ENCODE peak calls at places on chromosomes 7 and 10, in four cellular contexts. R is stimulated activated CD8-positive, alpha-beta memory T cell treated with anti-CD3 and anti-CD28 coated beads, Interleukin-7, amount 100 ng/mL, for 4 hours; T is ELR; F is Peyer's patch. E is an unnamed sample.

GRCh38 chr10:129323311-129323710 is 143.7 kb upstream of the MGMT start:
- DNase-seq in T (no peak), F (no peak), R (no peak), E (no peak)

GRCh38 chr10:93235686-93236085 is 162.0 kb downstream of the CYP26A1 start:
- DNase-seq in F (no peak), R (no peak), T (peak; percentile 78), E (no peak)

GRCh38 chr7:38535013-38535412 is 96.2 kb downstream of the AMPH start:
- DNase-seq in R (no peak), F (no peak), T (no peak), E (no peak)

GRCh38 chr10:122316224-122316884 is 45.3 kb downstream of the BTBD16 start:
- DNase-seq in R (no peak), F (no peak), T (no peak), E (no peak)

GRCh38 chr7:96800824-96801223 is 91.2 kb upstream of the SEM1 start:
- DNase-seq in R (no peak), F (no peak), T (no peak), E (no peak)

GRCh38 chr10:87864497-87865059 is 1.2 kb downstream of the PTEN start:
- DNase-seq in F (no peak), T (peak; percentile 51), R (no peak), E (no peak)

GRCh38 chr7:44134943-44135628 is 6.0 kb downstream of the MYL7 start:
- DNase-seq in F (no peak), R (no peak), T (no peak), E (no peak)

GRCh38 chr7:155164316-155164715 is 94.2 kb downstream of the HTR5A start:
- DNase-seq in T (no peak), F (no peak), R (no peak), E (no peak)

GRCh38 chr10:34015700-34016099 is 681.2 kb upstream of the NRP1 start:
- DNase-seq in T (no peak), F (no peak), R (no peak), E (no peak)

GRCh38 chr7:143408686-143409551 is at the start of gene EPHA1:
- DNase-seq in F (peak; percentile 85), T (no peak), R (peak; percentile 17), E (no peak)

GRCh38 chr7:148116954-148117353 is 473.6 kb upstream of the C7orf33 start:
- DNase-seq in F (no peak), R (no peak), T (no peak), E (no peak)